ENCODE peak calls at places on chromosome 18, in six cellular contexts. One of them, this sample, is unnamed.

GRCh38 chr18:43486462-43486861 is 209.2 kb upstream of the SYT4 start:
- DNase-seq in DND-41: peak
- DNase-seq in OCI-LY7: peak
- DNase-seq in astrocyte of the spinal cord: no peak
- DNase-seq in K562: no peak
- DNase-seq in mammary epithelial cell: peak
- DNase-seq in this sample: no peak

GRCh38 chr18:63604791-63605567 is 17.8 kb downstream of the SERPINB13 start:
- DNase-seq in DND-41: no peak
- DNase-seq in OCI-LY7: no peak
- DNase-seq in astrocyte of the spinal cord: peak
- DNase-seq in K562: no peak
- DNase-seq in mammary epithelial cell: peak
- DNase-seq in this sample: no peak

GRCh38 chr18:6488956-6489355 is 74.2 kb upstream of the L3MBTL4 start:
- DNase-seq in DND-41: no peak
- DNase-seq in OCI-LY7: no peak
- DNase-seq in astrocyte of the spinal cord: no peak
- DNase-seq in K562: no peak
- DNase-seq in mammary epithelial cell: peak
- DNase-seq in this sample: no peak

GRCh38 chr18:32380559-32380958 is 90.1 kb downstream of the GAREM1 start:
- DNase-seq in DND-41: no peak
- DNase-seq in OCI-LY7: peak
- DNase-seq in astrocyte of the spinal cord: no peak
- DNase-seq in K562: no peak
- DNase-seq in mammary epithelial cell: no peak
- DNase-seq in this sample: no peak

GRCh38 chr18:78681396-78681795 is 298.2 kb upstream of the SALL3 start:
- DNase-seq in DND-41: no peak
- DNase-seq in OCI-LY7: no peak
- DNase-seq in astrocyte of the spinal cord: no peak
- DNase-seq in K562: no peak
- DNase-seq in mammary epithelial cell: no peak
- DNase-seq in this sample: no peak

GRCh38 chr18:44679912-44680270 is 797 bp upstream of the SETBP1 start:
- DNase-seq in DND-41: peak
- DNase-seq in OCI-LY7: peak
- DNase-seq in astrocyte of the spinal cord: peak
- DNase-seq in K562: no peak
- DNase-seq in mammary epithelial cell: peak
- DNase-seq in this sample: no peak

GRCh38 chr18:3093624-3094354 is 80.8 kb upstream of the LPIN2 start:
- DNase-seq in DND-41: no peak
- DNase-seq in OCI-LY7: no peak
- DNase-seq in astrocyte of the spinal cord: no peak
- DNase-seq in K562: no peak
- DNase-seq in mammary epithelial cell: no peak
- DNase-seq in this sample: no peak

GRCh38 chr18:55314615-55315237 is 273.3 kb downstream of the TCF4 start:
- DNase-seq in DND-41: no peak
- DNase-seq in OCI-LY7: no peak
- DNase-seq in astrocyte of the spinal cord: no peak
- DNase-seq in K562: no peak
- DNase-seq in mammary epithelial cell: no peak
- DNase-seq in this sample: no peak

GRCh38 chr18:4455113-4455811 is at the start of gene DLGAP1:
- DNase-seq in DND-41: no peak
- DNase-seq in OCI-LY7: no peak
- DNase-seq in astrocyte of the spinal cord: peak
- DNase-seq in K562: no peak
- DNase-seq in mammary epithelial cell: peak
- DNase-seq in this sample: no peak

GRCh38 chr18:5424903-5425302 is 118.9 kb downstream of the EPB41L3 start:
- DNase-seq in DND-41: peak
- DNase-seq in OCI-LY7: peak
- DNase-seq in astrocyte of the spinal cord: peak
- DNase-seq in K562: no peak
- DNase-seq in mammary epithelial cell: no peak
- DNase-seq in this sample: no peak

GRCh38 chr18:62386616-62387015 is 61.5 kb downstream of the TNFRSF11A start:
- DNase-seq in DND-41: no peak
- DNase-seq in OCI-LY7: no peak
- DNase-seq in astrocyte of the spinal cord: peak
- DNase-seq in K562: no peak
- DNase-seq in mammary epithelial cell: no peak
- DNase-seq in this sample: no peak

GRCh38 chr18:62389761-62390481 is 64.8 kb downstream of the TNFRSF11A start:
- DNase-seq in DND-41: no peak
- DNase-seq in OCI-LY7: no peak
- DNase-seq in astrocyte of the spinal cord: no peak
- DNase-seq in K562: no peak
- DNase-seq in mammary epithelial cell: no peak
- DNase-seq in this sample: no peak

GRCh38 chr18:62387257-62387656 is 62.1 kb downstream of the TNFRSF11A start:
- DNase-seq in DND-41: no peak
- DNase-seq in OCI-LY7: no peak
- DNase-seq in astrocyte of the spinal cord: no peak
- DNase-seq in K562: no peak
- DNase-seq in mammary epithelial cell: no peak
- DNase-seq in this sample: no peak

GRCh38 chr18:62386091-62386490 is 61.0 kb downstream of the TNFRSF11A start:
- DNase-seq in DND-41: no peak
- DNase-seq in OCI-LY7: no peak
- DNase-seq in astrocyte of the spinal cord: no peak
- DNase-seq in K562: no peak
- DNase-seq in mammary epithelial cell: no peak
- DNase-seq in this sample: no peak

DNA sequence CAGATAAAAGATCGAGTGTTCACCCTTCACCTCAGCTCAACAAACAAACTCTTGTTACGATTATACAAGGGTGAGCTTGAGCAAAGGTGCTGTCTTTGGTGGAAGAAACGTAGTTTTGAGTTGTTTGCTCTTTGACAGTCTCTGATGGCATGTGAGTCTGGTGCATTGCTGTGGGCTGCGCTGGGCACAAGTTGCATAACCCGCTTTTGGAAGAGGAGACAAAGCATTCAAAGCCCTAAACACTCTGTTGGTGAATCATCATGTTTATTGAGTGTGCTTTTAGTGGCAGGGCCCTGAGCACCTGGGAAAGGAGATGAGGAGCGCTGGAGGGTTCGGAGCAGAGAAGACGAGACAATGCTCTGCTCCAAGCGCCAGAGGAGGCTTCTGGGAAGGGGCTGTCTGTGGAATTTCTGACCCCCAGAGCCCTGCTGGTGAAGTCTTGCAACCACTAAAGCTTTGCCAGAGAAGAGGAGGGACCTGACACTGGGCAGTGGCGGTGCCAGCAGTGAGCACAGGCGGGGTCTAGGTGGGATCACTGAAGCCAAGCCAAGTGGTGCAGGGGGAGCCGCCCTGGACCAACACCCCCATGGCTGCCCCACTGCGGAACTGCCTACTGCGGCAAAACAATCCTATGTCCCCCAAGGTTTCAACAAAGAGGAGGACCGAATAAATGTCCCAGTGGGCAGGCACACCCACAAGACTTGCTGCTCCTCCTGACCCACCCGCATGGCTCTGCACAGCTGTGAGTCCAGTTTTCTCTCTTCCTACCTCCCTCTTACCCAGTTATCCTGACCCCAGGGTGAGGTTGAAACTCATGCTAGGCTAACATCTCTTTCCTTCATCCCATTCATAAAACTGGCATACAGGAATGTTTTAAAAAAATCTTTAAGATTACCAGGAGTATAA is 64.0 kb downstream of the TNFRSF11A start:
- DNase-seq in DND-41: no peak
- DNase-seq in OCI-LY7: no peak
- DNase-seq in astrocyte of the spinal cord: no peak
- DNase-seq in K562: no peak
- DNase-seq in mammary epithelial cell: peak
- DNase-seq in this sample: no peak
- H3K4me3 ChIP-seq in DND-41: no peak
- H3K4me3 ChIP-seq in OCI-LY7: no peak
- H3K4me3 ChIP-seq in astrocyte of the spinal cord: no peak
- H3K4me3 ChIP-seq in K562: no peak
- H3K4me3 ChIP-seq in mammary epithelial cell: no peak
- H3K4me3 ChIP-seq in this sample: no peak

GRCh38 chr18:10453261-10453884 is 1.1 kb upstream of the APCDD1 start:
- DNase-seq in DND-41: no peak
- DNase-seq in OCI-LY7: no peak
- DNase-seq in astrocyte of the spinal cord: no peak
- DNase-seq in K562: no peak
- DNase-seq in mammary epithelial cell: no peak
- DNase-seq in this sample: no peak
- H3K4me3 ChIP-seq in DND-41: no peak
- H3K4me3 ChIP-seq in OCI-LY7: no peak
- H3K4me3 ChIP-seq in astrocyte of the spinal cord: no peak
- H3K4me3 ChIP-seq in K562: no peak
- H3K4me3 ChIP-seq in mammary epithelial cell: no peak
- H3K4me3 ChIP-seq in this sample: no peak

DNA sequence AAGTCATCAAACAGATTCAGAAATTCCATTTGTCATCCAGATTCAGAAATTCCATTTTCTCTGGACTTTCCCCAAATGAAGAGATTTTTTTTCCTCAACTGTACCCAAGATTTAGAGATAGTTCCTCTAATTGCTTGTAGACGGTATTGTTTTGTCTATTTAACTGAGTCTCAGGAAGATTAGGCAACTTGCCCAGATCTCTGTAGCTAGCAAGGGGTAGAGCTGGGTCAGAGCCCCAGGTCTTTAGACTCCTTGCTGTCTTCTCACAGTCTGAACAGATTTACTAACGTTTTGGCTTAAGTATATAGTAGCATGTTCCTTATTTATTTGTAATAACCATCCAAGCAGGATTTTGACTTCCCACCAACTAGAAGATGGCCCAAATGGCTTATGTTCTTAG is 34.2 kb downstream of the RAB12 start:
- DNase-seq in DND-41: no peak
- DNase-seq in OCI-LY7: no peak
- DNase-seq in astrocyte of the spinal cord: no peak
- DNase-seq in K562: no peak
- DNase-seq in mammary epithelial cell: no peak
- DNase-seq in this sample: no peak
- H3K4me3 ChIP-seq in DND-41: no peak
- H3K4me3 ChIP-seq in OCI-LY7: no peak
- H3K4me3 ChIP-seq in astrocyte of the spinal cord: no peak
- H3K4me3 ChIP-seq in K562: no peak
- H3K4me3 ChIP-seq in mammary epithelial cell: no peak
- H3K4me3 ChIP-seq in this sample: no peak

DNA sequence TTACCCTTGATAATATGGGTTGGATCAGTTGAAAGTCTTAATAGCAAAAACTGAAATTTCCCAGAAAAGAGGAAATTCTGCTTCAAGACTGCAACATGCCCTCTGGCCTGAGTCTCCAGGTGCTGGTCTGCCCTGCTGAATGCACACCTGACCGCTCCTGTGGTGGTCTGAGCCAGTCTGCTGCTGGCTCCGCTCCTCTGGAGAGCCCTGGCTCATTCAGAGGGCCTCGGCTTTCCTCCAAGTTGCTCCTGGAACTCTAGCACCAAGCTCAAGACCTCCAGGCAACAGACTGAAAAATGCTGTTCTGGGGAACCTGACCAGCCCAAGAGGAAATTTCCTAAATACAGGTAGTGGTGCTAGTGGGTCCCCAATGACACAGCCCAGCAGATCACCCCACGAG is 64.8 kb downstream of the DIPK1C start:
- DNase-seq in DND-41: no peak
- DNase-seq in OCI-LY7: no peak
- DNase-seq in astrocyte of the spinal cord: no peak
- DNase-seq in K562: no peak
- DNase-seq in mammary epithelial cell: no peak
- DNase-seq in this sample: no peak
- H3K4me3 ChIP-seq in DND-41: no peak
- H3K4me3 ChIP-seq in OCI-LY7: no peak
- H3K4me3 ChIP-seq in astrocyte of the spinal cord: no peak
- H3K4me3 ChIP-seq in K562: no peak
- H3K4me3 ChIP-seq in mammary epithelial cell: no peak
- H3K4me3 ChIP-seq in this sample: no peak

This sample was measured in vagina.